ENCODE peak calls at places on chromosomes 13 and 19, in four cellular contexts. One of them, this sample, is unnamed.

GRCh38 chr13:61040180-61040579 is 375.5 kb downstream of the PCDH20 start:
- DNase-seq in cardiac muscle cell: no peak
- DNase-seq in psoas muscle: no peak
- DNase-seq in activated T-helper 1 cell treated with Interleukin-2 at 50 U/mL for 16 hours: no peak
- DNase-seq in this sample: no peak

GRCh38 chr13:82115391-82115790 is 1766.9 kb downstream of the SLITRK1 start:
- DNase-seq in activated T-helper 1 cell treated with Interleukin-2 at 50 U/mL for 16 hours: no peak
- DNase-seq in cardiac muscle cell: no peak
- DNase-seq in psoas muscle: no peak
- DNase-seq in this sample: no peak

GRCh38 chr13:101401196-101401595 is 15.1 kb downstream of the NALCN start:
- DNase-seq in cardiac muscle cell: no peak
- DNase-seq in psoas muscle: no peak
- DNase-seq in activated T-helper 1 cell treated with Interleukin-2 at 50 U/mL for 16 hours: no peak
- DNase-seq in this sample: no peak

GRCh38 chr19:10230155-10230903 is 802 bp downstream of the S1PR2 start:
- DNase-seq in cardiac muscle cell: peak; percentile 76
- DNase-seq in activated T-helper 1 cell treated with Interleukin-2 at 50 U/mL for 16 hours: peak; percentile 39
- DNase-seq in psoas muscle: peak; percentile 72
- DNase-seq in this sample: peak; percentile 48

GRCh38 chr13:111897178-111897845 is 169.6 kb upstream of the SOX1 start:
- DNase-seq in activated T-helper 1 cell treated with Interleukin-2 at 50 U/mL for 16 hours: no peak
- DNase-seq in cardiac muscle cell: no peak
- DNase-seq in psoas muscle: no peak
- DNase-seq in this sample: no peak

GRCh38 chr19:4624733-4625362 is 14.5 kb upstream of the TNFAIP8L1 start:
- DNase-seq in cardiac muscle cell: peak; percentile 38
- DNase-seq in activated T-helper 1 cell treated with Interleukin-2 at 50 U/mL for 16 hours: no peak
- DNase-seq in psoas muscle: no peak
- DNase-seq in this sample: no peak

GRCh38 chr19:48394331-48395169 is 1.1 kb downstream of the GRIN2D start:
- DNase-seq in activated T-helper 1 cell treated with Interleukin-2 at 50 U/mL for 16 hours: no peak
- DNase-seq in cardiac muscle cell: no peak
- DNase-seq in psoas muscle: no peak
- DNase-seq in this sample: peak; percentile 36

GRCh38 chr13:71217827-71218226 is 649.2 kb downstream of the DACH1 start:
- DNase-seq in cardiac muscle cell: no peak
- DNase-seq in activated T-helper 1 cell treated with Interleukin-2 at 50 U/mL for 16 hours: no peak
- DNase-seq in psoas muscle: no peak
- DNase-seq in this sample: no peak

GRCh38 chr13:43725460-43725859 is 61.3 kb downstream of the ENOX1 start:
- DNase-seq in activated T-helper 1 cell treated with Interleukin-2 at 50 U/mL for 16 hours: no peak
- DNase-seq in cardiac muscle cell: no peak
- DNase-seq in psoas muscle: no peak
- DNase-seq in this sample: no peak

GRCh38 chr13:95002968-95003813 is 290.8 kb upstream of the SOX21 start:
- DNase-seq in cardiac muscle cell: peak; percentile 23
- DNase-seq in activated T-helper 1 cell treated with Interleukin-2 at 50 U/mL for 16 hours: no peak
- DNase-seq in psoas muscle: no peak
- DNase-seq in this sample: peak; percentile 30

GRCh38 chr13:101474419-101474957 is 22.0 kb downstream of the ITGBL1 start:
- DNase-seq in cardiac muscle cell: peak; percentile 12
- DNase-seq in psoas muscle: no peak
- DNase-seq in activated T-helper 1 cell treated with Interleukin-2 at 50 U/mL for 16 hours: no peak
- DNase-seq in this sample: peak; percentile 87

GRCh38 chr13:51912091-51912490 is 50.3 kb downstream of the CCDC70 start:
- DNase-seq in cardiac muscle cell: no peak
- DNase-seq in psoas muscle: no peak
- DNase-seq in activated T-helper 1 cell treated with Interleukin-2 at 50 U/mL for 16 hours: no peak
- DNase-seq in this sample: no peak

GRCh38 chr19:47305309-47305751 is 4.3 kb upstream of the C5AR1 start:
- DNase-seq in cardiac muscle cell: peak; percentile 62
- DNase-seq in psoas muscle: peak; percentile 76
- DNase-seq in activated T-helper 1 cell treated with Interleukin-2 at 50 U/mL for 16 hours: peak; percentile 20
- DNase-seq in this sample: peak; percentile 93

GRCh38 chr13:101307181-101307701 is 109.1 kb downstream of the NALCN start:
- DNase-seq in cardiac muscle cell: no peak
- DNase-seq in psoas muscle: no peak
- DNase-seq in activated T-helper 1 cell treated with Interleukin-2 at 50 U/mL for 16 hours: no peak
- DNase-seq in this sample: peak; percentile 58

GRCh38 chr19:50967924-50968708 is 1.3 kb downstream of the KLK6 start:
- DNase-seq in psoas muscle: no peak
- DNase-seq in activated T-helper 1 cell treated with Interleukin-2 at 50 U/mL for 16 hours: no peak
- DNase-seq in cardiac muscle cell: no peak
- DNase-seq in this sample: no peak

GRCh38 chr13:43196171-43196611 is 172.8 kb downstream of the DNAJC15 start:
- DNase-seq in psoas muscle: peak; percentile 65
- DNase-seq in cardiac muscle cell: peak; percentile 19
- DNase-seq in activated T-helper 1 cell treated with Interleukin-2 at 50 U/mL for 16 hours: no peak
- DNase-seq in this sample: peak; percentile 44

GRCh38 chr19:16435238-16435911 is 36.4 kb downstream of the EPS15L1 start:
- DNase-seq in activated T-helper 1 cell treated with Interleukin-2 at 50 U/mL for 16 hours: no peak
- DNase-seq in psoas muscle: peak; percentile 80
- DNase-seq in cardiac muscle cell: peak; percentile 56
- DNase-seq in this sample: peak; percentile 84

GRCh38 chr13:95607363-95607762 is 37.1 kb downstream of the DZIP1 start:
- DNase-seq in cardiac muscle cell: no peak
- DNase-seq in psoas muscle: no peak
- DNase-seq in activated T-helper 1 cell treated with Interleukin-2 at 50 U/mL for 16 hours: no peak
- DNase-seq in this sample: peak; percentile 42

GRCh38 chr19:16861875-16862274 is 26.9 kb upstream of the F2RL3 start:
- DNase-seq in psoas muscle: no peak
- DNase-seq in activated T-helper 1 cell treated with Interleukin-2 at 50 U/mL for 16 hours: no peak
- DNase-seq in cardiac muscle cell: no peak
- DNase-seq in this sample: no peak

GRCh38 chr19:55173717-55174409 is 6.2 kb downstream of the SYT5 start:
- DNase-seq in psoas muscle: no peak
- DNase-seq in cardiac muscle cell: peak; percentile 50
- DNase-seq in activated T-helper 1 cell treated with Interleukin-2 at 50 U/mL for 16 hours: no peak
- DNase-seq in this sample: peak; percentile 81

GRCh38 chr19:48571378-48572162 is 19.6 kb downstream of the SULT2B1 start:
- DNase-seq in psoas muscle: no peak
- DNase-seq in activated T-helper 1 cell treated with Interleukin-2 at 50 U/mL for 16 hours: no peak
- DNase-seq in cardiac muscle cell: no peak
- DNase-seq in this sample: no peak

GRCh38 chr19:17020823-17021222 is 5.8 kb downstream of the CPAMD8 start:
- DNase-seq in psoas muscle: no peak
- DNase-seq in cardiac muscle cell: no peak
- DNase-seq in activated T-helper 1 cell treated with Interleukin-2 at 50 U/mL for 16 hours: no peak
- DNase-seq in this sample: no peak

GRCh38 chr13:60020288-60020687 is 143.4 kb downstream of the DIAPH3 start:
- DNase-seq in activated T-helper 1 cell treated with Interleukin-2 at 50 U/mL for 16 hours: no peak
- DNase-seq in psoas muscle: no peak
- DNase-seq in cardiac muscle cell: no peak
- DNase-seq in this sample: no peak

GRCh38 chr19:12745166-12745897 is 6.3 kb upstream of the BEST2 start:
- DNase-seq in cardiac muscle cell: no peak
- DNase-seq in activated T-helper 1 cell treated with Interleukin-2 at 50 U/mL for 16 hours: no peak
- DNase-seq in psoas muscle: no peak
- DNase-seq in this sample: no peak

GRCh38 chr19:9171393-9171991 is 7.3 kb upstream of the OR7D2 start:
- DNase-seq in cardiac muscle cell: no peak
- DNase-seq in activated T-helper 1 cell treated with Interleukin-2 at 50 U/mL for 16 hours: no peak
- DNase-seq in psoas muscle: no peak
- DNase-seq in this sample: peak; percentile 15

GRCh38 chr13:40994581-40995230 is 24.4 kb downstream of the ELF1 start:
- DNase-seq in activated T-helper 1 cell treated with Interleukin-2 at 50 U/mL for 16 hours: no peak
- DNase-seq in cardiac muscle cell: no peak
- DNase-seq in psoas muscle: no peak
- DNase-seq in this sample: no peak

This sample was measured in foreskin fibroblast.